ENCODE peak calls at places on chromosomes 7 and 10, in four cellular contexts. Z, L, Y and I are unnamed samples.
A peak's percentile ranks its signal among the peaks of the same experiment; 100 is the strongest.

GRCh38 chr10:5317547-5318107 is 47.1 kb upstream of the UCN3 start:
- DNase-seq in Z (peak; percentile 98), L (peak; percentile 70), Y (no peak), I (peak; percentile 38)

GRCh38 chr7:132776105-132776504 is 199.8 kb upstream of the PLXNA4 start:
- DNase-seq in L (no peak), Y (no peak), Z (no peak), I (no peak)

GRCh38 chr10:28090506-28090905 is 91.6 kb upstream of the ODAD2 start:
- DNase-seq in L (no peak), Z (no peak), Y (no peak), I (no peak)

GRCh38 chr7:11623093-11623678 is 208.8 kb downstream of the THSD7A start:
- DNase-seq in Z (peak; percentile 63), L (peak; percentile 22), Y (no peak), I (no peak)

GRCh38 chr10:43963793-43964425 is 315.2 kb upstream of the ZNF32 start:
- DNase-seq in L (no peak), Y (no peak), Z (no peak), I (no peak)

GRCh38 chr10:127918570-127918969 is 11.7 kb downstream of the PTPRE start:
- DNase-seq in L (peak; percentile 66), Y (no peak), Z (no peak), I (no peak)

GRCh38 chr7:38678342-38679054 is 47.3 kb upstream of the AMPH start:
- DNase-seq in L (no peak), Z (no peak), Y (no peak), I (no peak)

GRCh38 chr7:39670934-39671333 is 47.6 kb downstream of the RALA start:
- DNase-seq in L (no peak), Z (no peak), Y (no peak), I (no peak)

GRCh38 chr10:122786269-122786668 is 59.4 kb downstream of the CUZD1 start:
- DNase-seq in Z (peak; percentile 31), Y (no peak), L (peak; percentile 8), I (no peak)

GRCh38 chr10:71038234-71038633 is 149.9 kb upstream of the PCBD1 start:
- DNase-seq in Y (no peak), Z (no peak), L (no peak), I (no peak)

GRCh38 chr7:100731937-100732636 is 1.3 kb upstream of the ZAN start:
- DNase-seq in Y (no peak), L (no peak), Z (no peak), I (peak; percentile 13)

GRCh38 chr7:47147213-47147631 is 434.7 kb downstream of the TNS3 start:
- DNase-seq in L (peak; percentile 25), Z (no peak), Y (no peak), I (no peak)

GRCh38 chr7:31171216-31171750 is 119.2 kb downstream of the ADCYAP1R1 start:
- DNase-seq in Z (no peak), Y (no peak), L (no peak), I (no peak)

GRCh38 chr10:129759214-129760002 is 204.7 kb downstream of the EBF3 start:
- DNase-seq in Z (no peak), Y (peak; percentile 36), L (no peak), I (no peak)

GRCh38 chr10:5103481-5103880 is 9.3 kb downstream of the AKR1C3 start:
- DNase-seq in Y (no peak), Z (no peak), L (no peak), I (no peak)

GRCh38 chr10:7565871-7566270 is 100.9 kb downstream of the ITIH5 start:
- DNase-seq in L (no peak), Y (no peak), Z (no peak), I (no peak)

GRCh38 chr7:33716581-33717477 is 188.5 kb upstream of the BMPER start:
- DNase-seq in Z (peak; percentile 27), Y (peak; percentile 21), L (no peak), I (no peak)

GRCh38 chr10:51082857-51083256 is 8.6 kb downstream of the PRKG1 start:
- DNase-seq in L (no peak), Z (no peak), Y (no peak), I (no peak)

GRCh38 chr7:113320419-113320818 is 202.1 kb upstream of the SMIM30 start:
- DNase-seq in L (no peak), Y (no peak), Z (no peak), I (no peak)

GRCh38 chr7:47653550-47654351 is 71.8 kb upstream of the TNS3 start:
- DNase-seq in L (no peak), Z (peak; percentile 27), Y (no peak), I (no peak)

GRCh38 chr10:51014680-51015425 is 59.4 kb upstream of the PRKG1 start:
- DNase-seq in Z (no peak), L (peak; percentile 62), Y (no peak), I (no peak)

GRCh38 chr10:15751048-15751447 is 31.3 kb upstream of the ITGA8 start:
- DNase-seq in Y (no peak), Z (no peak), L (no peak), I (no peak)

GRCh38 chr10:48658243-48658888 is 26.3 kb upstream of the WDFY4 start:
- DNase-seq in L (peak; percentile 45), Y (peak; percentile 24), Z (peak; percentile 58), I (peak; percentile 32)

GRCh38 chr10:17981201-17981600 is 29.5 kb downstream of the SLC39A12 start:
- DNase-seq in Z (no peak), Y (no peak), L (no peak), I (no peak)

GRCh38 chr7:20952891-20953290 is 166.2 kb upstream of the SP8 start:
- DNase-seq in Z (no peak), Y (no peak), L (no peak), I (no peak)

GRCh38 chr7:116395125-116395791 is 104.3 kb upstream of the CAV2 start:
- DNase-seq in Y (no peak), Z (peak; percentile 96), L (no peak), I (no peak)

GRCh38 chr10:114311496-114312195 is 72.6 kb downstream of the VWA2 start:
- DNase-seq in L (no peak), Z (no peak), Y (no peak), I (no peak)

GRCh38 chr10:48289652-48290238 is 15.2 kb upstream of the FRMPD2 start:
- DNase-seq in L (peak; percentile 24), Z (peak; percentile 51), Y (no peak), I (peak; percentile 22)

GRCh38 chr10:4947635-4948596 is 15.3 kb upstream of the AKR1C1 start:
- DNase-seq in Z (peak; percentile 85), Y (no peak), L (no peak), I (no peak)

GRCh38 chr7:101589052-101589451 is 40.0 kb downstream of the MYL10 start:
- DNase-seq in Y (no peak), L (no peak), Z (no peak), I (no peak)